ENCODE peak calls at places on chromosomes 12 and 14, in five cellular contexts. H is tibial artery, A is ovary, T is mesendoderm, B is DND-41. S is an unnamed sample.

GRCh38 chr12:119649202-119649808 is 18.6 kb upstream of the PRKAB1 start:
- DNase-seq in A (no peak), H (no peak), B (no peak), T (no peak), S (no peak)

GRCh38 chr12:751828-752672 is at the start of gene WNK1:
- DNase-seq in A (peak), T (peak), B (peak), H (peak), S (peak)

GRCh38 chr14:60164717-60165546 is at the start of gene DHRS7:
- DNase-seq in A (peak), T (peak), B (peak), H (peak), S (peak)

GRCh38 chr12:53062977-53063707 is 13.3 kb downstream of the TNS2 start:
- DNase-seq in A (peak), T (no peak), B (no peak), H (no peak), S (peak)

GRCh38 chr12:115313929-115314328 is 630.0 kb upstream of the TBX3 start:
- DNase-seq in T (peak), A (no peak), B (no peak), H (no peak), S (no peak)

GRCh38 chr14:32329146-32329545 is at the start of gene AKAP6:
- DNase-seq in B (no peak), A (no peak), T (peak), H (no peak), S (no peak)

GRCh38 chr12:15193927-15194326 is 27.3 kb downstream of the RERG start:
- DNase-seq in B (no peak), T (no peak), H (no peak), A (no peak), S (no peak)

GRCh38 chr12:43806737-43807072 is 588 bp upstream of the TWF1 start:
- DNase-seq in H (no peak), B (no peak), T (no peak), A (no peak), S (no peak)

GRCh38 chr12:82650627-82651337 is 35.9 kb upstream of the TMTC2 start:
- DNase-seq in T (peak), B (no peak), A (no peak), H (no peak), S (no peak)

GRCh38 chr12:6700646-6701051 is at the start of gene PIANP:
- DNase-seq in B (no peak), H (no peak), A (peak), T (no peak), S (peak)

GRCh38 chr12:105273601-105274000 is 37.6 kb upstream of the APPL2 start:
- DNase-seq in A (no peak), H (no peak), T (no peak), B (no peak), S (no peak)

GRCh38 chr12:56775638-56776037 is 12.5 kb downstream of the HSD17B6 start:
- DNase-seq in T (no peak), B (no peak), A (no peak), H (no peak), S (no peak)

GRCh38 chr14:22843123-22843925 is 6.9 kb downstream of the MMP14 start:
- DNase-seq in A (peak), T (no peak), H (no peak), B (no peak), S (no peak)

GRCh38 chr12:75954076-75954475 is 77.5 kb downstream of the PHLDA1 start:
- DNase-seq in B (no peak), T (peak), A (no peak), H (no peak), S (no peak)

GRCh38 chr12:123251403-123252076 is 18.3 kb downstream of the MTRFR start:
- DNase-seq in H (no peak), B (no peak), A (no peak), T (no peak), S (peak)

DNA sequence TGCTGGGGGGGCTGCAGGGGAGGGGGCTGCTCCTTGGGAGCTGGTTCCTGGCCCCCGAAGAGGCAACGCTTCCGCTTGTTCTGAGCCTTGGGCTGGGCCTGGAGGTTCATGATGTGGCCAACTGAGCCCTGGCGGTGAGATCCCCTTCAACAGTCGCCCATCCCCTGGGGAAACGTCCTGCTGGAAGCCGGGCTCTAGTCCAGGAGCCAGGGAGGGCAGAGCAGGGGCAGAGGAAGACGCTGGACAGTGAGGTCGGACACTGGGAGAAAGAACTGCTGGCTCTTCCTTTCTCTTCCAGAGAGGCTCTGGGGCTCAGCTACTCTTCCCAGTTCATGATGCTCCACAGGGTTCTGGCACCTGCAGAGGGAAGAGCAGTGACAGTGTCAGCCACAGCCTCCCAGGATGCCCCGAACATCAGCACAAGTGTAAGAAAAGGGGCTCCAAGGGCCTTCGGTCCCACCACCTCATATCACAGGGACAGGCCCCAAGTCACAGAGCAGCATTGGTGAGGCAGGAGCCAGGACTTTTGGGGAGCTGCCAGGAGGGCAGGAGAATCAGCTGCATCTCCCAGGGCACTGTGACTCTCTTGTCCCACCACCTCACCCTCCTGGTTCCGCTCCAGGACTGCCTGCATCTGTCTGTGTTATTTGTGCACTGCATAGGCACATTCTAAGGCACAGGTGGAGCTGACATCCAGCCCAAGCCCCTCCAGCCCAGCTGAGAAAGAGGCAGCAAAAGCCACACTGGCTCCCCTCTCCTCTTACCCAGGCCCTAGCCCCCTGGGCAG is 25.9 kb upstream of the PNMA1 start:
- DNase-seq in A (no peak), H (no peak), B (no peak), T (no peak), S (no peak)
- H3K4me3 ChIP-seq in A (no peak), H (peak), B (no peak), T (no peak), S (no peak)

DNA sequence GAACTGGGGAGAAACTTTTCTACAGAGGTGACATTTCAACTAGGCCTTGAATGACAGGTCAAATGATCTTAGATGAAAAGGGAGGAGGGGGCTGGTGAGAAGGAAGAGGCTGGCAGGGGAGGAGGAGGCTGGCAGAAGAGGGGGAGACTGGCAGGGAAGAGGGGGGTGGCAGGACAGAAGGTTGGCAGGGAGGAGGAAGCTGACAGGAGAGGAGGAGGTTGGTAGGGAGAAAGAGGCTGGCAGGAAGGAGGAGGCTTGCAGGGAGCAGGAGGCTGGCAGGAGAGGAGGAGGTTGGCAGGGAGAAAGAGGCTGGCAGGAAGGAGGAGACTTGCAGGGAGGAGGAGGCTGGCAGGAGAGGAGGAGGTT is 63.4 kb upstream of the PPP4R3A start:
- DNase-seq in H (no peak), A (no peak), T (no peak), B (no peak), S (no peak)
- H3K4me3 ChIP-seq in H (peak), A (no peak), T (no peak), B (peak), S (no peak)

GRCh38 chr12:108629156-108629555 is 4.5 kb downstream of the SELPLG start:
- DNase-seq in T (no peak), B (peak), A (peak), H (peak), S (no peak)
- H3K4me3 ChIP-seq in T (no peak), B (peak), A (no peak), H (no peak), S (no peak)

GRCh38 chr12:52004042-52004648 is 2.6 kb upstream of the TAMALIN start:
- DNase-seq in H (peak), T (peak), A (peak), B (no peak), S (peak)
- H3K4me3 ChIP-seq in H (no peak), T (no peak), A (no peak), B (no peak), S (no peak)

GRCh38 chr12:31317471-31318397 is 8.2 kb downstream of the SINHCAF start:
- DNase-seq in T (no peak), B (no peak), A (no peak), H (no peak), S (no peak)
- H3K4me3 ChIP-seq in T (no peak), B (no peak), A (peak), H (peak), S (peak)

GRCh38 chr14:99246536-99247083 is 25.4 kb downstream of the BCL11B start:
- DNase-seq in H (no peak), T (peak), A (no peak), B (no peak), S (peak)
- H3K4me3 ChIP-seq in H (no peak), T (peak), A (no peak), B (no peak), S (peak)

DNA sequence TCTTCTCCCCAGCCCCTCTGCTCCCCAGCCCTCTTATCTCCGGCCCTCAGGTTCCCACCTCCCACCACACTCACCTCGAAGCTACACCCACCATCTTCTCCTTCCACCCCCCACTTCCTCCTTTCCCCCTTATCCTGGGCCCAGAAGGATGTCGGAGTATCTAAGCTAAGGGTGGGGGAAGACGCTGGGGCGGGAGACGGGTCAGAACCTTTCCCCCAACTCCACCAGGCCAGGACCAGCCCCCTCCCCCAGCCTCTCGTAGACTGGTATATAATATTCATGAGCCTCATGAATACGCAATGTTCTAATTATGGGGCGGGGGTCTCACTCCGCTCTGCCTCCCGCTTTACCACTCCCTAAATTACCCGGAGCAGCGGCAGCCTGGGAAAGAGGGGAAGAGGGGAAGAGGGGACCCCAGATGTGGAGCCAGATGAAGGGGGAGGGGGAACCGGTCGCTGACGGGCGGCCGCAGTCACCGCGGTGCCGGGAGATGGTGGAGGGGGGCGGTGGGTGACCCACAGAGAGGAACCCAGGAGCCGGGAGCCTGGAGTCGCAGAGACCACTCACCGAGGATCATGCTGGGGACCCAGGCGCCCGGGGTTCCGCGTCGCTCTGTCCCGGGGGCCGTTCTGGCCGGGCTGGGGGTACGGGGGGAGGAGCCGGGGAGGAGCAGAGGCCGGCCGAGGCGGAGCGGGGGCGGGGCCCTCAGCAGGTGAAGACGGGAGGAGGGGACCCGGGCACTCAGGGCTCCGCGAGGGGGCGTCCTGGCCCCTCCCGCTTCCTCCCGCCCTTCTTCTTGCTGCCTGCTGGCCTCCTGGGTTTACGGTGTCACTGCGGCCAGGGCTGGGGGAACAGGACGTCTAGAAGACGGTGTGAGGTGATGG is 6.4 kb upstream of the ZNF385A start:
- DNase-seq in H (no peak), B (no peak), A (peak), T (peak), S (peak)
- H3K4me3 ChIP-seq in H (peak), B (no peak), A (peak), T (peak), S (peak)

GRCh38 chr12:132491761-132492378 is 1.9 kb downstream of the FBRSL1 start:
- DNase-seq in A (no peak), H (no peak), T (no peak), B (no peak), S (no peak)
- H3K4me3 ChIP-seq in A (peak), H (peak), T (no peak), B (no peak), S (peak)

GRCh38 chr14:49692191-49692757 is 646 bp upstream of the KLHDC1 start:
- DNase-seq in T (no peak), A (no peak), B (no peak), H (no peak), S (no peak)
- H3K4me3 ChIP-seq in T (no peak), A (peak), B (no peak), H (peak), S (peak)

S was measured in endodermal cell.